ENCODE peak calls at places on chromosomes 6 and 20, in six cellular contexts. J is MM.1S, M is right lobe of liver, L is WERI-Rb-1, Z is cardiac muscle cell, H is psoas muscle. E is an unnamed sample.
A peak's percentile ranks its signal among the peaks of the same experiment; 100 is the strongest.

GRCh38 chr6:162605881-162606280 is 121.7 kb downstream of the PRKN start:
- DNase-seq in M (no peak), J (no peak), H (no peak), L (no peak), Z (no peak), E (no peak)

GRCh38 chr6:72787521-72788031 is 165.7 kb downstream of the KCNQ5 start:
- DNase-seq in H (peak; percentile 18), J (no peak), L (peak; percentile 12), Z (peak; percentile 90), M (no peak), E (peak; percentile 74)

GRCh38 chr20:62186887-62187866 is 4.3 kb downstream of the MTG2 start:
- DNase-seq in Z (peak; percentile 14), H (no peak), L (no peak), M (peak; percentile 23), J (no peak), E (no peak)

GRCh38 chr20:6123650-6124014 is 802 bp upstream of the FERMT1 start:
- DNase-seq in M (no peak), L (no peak), Z (no peak), J (no peak), H (no peak), E (no peak)

GRCh38 chr6:38279945-38280588 is 359.7 kb downstream of the BTBD9 start:
- DNase-seq in J (no peak), Z (no peak), L (no peak), H (no peak), M (no peak), E (no peak)

GRCh38 chr20:21364413-21364812 is 32.9 kb downstream of the NKX2-4 start:
- DNase-seq in L (no peak), J (no peak), M (no peak), Z (no peak), H (no peak), E (no peak)

GRCh38 chr6:121430514-121431460 is 4.7 kb upstream of the GJA1 start:
- DNase-seq in L (no peak), J (no peak), H (no peak), Z (peak; percentile 46), M (no peak), E (no peak)

GRCh38 chr6:72175936-72176335 is 289.6 kb downstream of the RIMS1 start:
- DNase-seq in L (no peak), J (no peak), H (no peak), M (no peak), Z (no peak), E (no peak)

GRCh38 chr6:150290429-150290828 is 78.4 kb upstream of the IYD start:
- DNase-seq in L (no peak), J (no peak), H (no peak), Z (no peak), M (no peak), E (no peak)

GRCh38 chr6:143405381-143406154 is 44.9 kb downstream of the ADAT2 start:
- DNase-seq in Z (no peak), M (no peak), J (no peak), L (no peak), H (no peak), E (no peak)

GRCh38 chr6:24394777-24395437 is 7.8 kb upstream of the MRS2 start:
- DNase-seq in H (no peak), Z (no peak), J (no peak), L (no peak), M (no peak), E (no peak)

GRCh38 chr20:33443512-33444239 is at the start of gene SNTA1:
- DNase-seq in J (peak; percentile 93), L (peak; percentile 98), H (peak; percentile 94), M (peak; percentile 98), Z (peak; percentile 98), E (no peak)

GRCh38 chr20:46312075-46312944 is 4.0 kb upstream of the CDH22 start:
- DNase-seq in H (no peak), J (no peak), Z (peak; percentile 77), M (no peak), L (peak; percentile 92), E (no peak)

GRCh38 chr6:41964201-41964887 is 22.7 kb upstream of the CCND3 start:
- DNase-seq in H (no peak), M (no peak), L (peak; percentile 38), Z (no peak), J (no peak), E (no peak)

GRCh38 chr6:33914519-33915120 is 110.8 kb upstream of the MLN start:
- DNase-seq in L (no peak), H (no peak), J (no peak), M (no peak), Z (no peak), E (no peak)

GRCh38 chr6:156560476-156560875 is 216.7 kb upstream of the ARID1B start:
- DNase-seq in H (no peak), Z (no peak), J (no peak), L (no peak), M (no peak), E (no peak)

GRCh38 chr6:151858294-151858693 is 50.8 kb downstream of the ESR1 start:
- DNase-seq in L (no peak), M (no peak), H (no peak), J (no peak), Z (no peak), E (no peak)

DNA sequence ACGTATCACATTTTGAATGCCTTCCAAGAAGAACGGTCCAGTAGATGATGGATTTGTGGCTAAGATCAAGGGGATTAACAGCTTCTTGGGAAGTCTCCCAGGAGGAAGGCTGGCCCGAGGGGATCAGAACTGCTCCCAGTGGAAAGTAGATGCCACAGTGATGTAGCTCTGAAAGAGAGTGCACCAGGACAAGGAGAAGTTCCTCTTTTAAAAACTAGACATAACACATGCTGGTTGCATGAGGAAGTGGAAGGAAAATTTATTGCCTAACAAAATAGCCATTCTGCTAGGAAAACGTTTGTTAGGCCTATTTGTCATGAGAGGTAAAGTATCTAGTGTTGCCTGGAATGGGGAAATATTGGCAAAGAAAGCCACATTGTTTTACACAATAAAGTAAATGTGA is 87.8 kb downstream of the CDH26 start:
- DNase-seq in Z (no peak), L (peak; percentile 71), M (no peak), H (no peak), J (no peak), E (peak; percentile 49)
- H3K4me3 ChIP-seq in Z (no peak overlapping the region), L (no peak overlapping the region), M (no peak overlapping the region), H (no peak overlapping the region), J (no peak overlapping the region), E (no peak overlapping the region)

GRCh38 chr20:41340327-41341055 is at the start of gene LPIN3:
- DNase-seq in J (peak; percentile 32), M (peak; percentile 90), H (peak; percentile 84), L (peak; percentile 91), Z (peak; percentile 94), E (peak; percentile 78)
- TF ChIP-seq CTCF in J (no peak), M (peak; percentile 19), H (no peak), L (peak; percentile 37), Z (peak; percentile 4), E (peak; percentile 35)

DNA sequence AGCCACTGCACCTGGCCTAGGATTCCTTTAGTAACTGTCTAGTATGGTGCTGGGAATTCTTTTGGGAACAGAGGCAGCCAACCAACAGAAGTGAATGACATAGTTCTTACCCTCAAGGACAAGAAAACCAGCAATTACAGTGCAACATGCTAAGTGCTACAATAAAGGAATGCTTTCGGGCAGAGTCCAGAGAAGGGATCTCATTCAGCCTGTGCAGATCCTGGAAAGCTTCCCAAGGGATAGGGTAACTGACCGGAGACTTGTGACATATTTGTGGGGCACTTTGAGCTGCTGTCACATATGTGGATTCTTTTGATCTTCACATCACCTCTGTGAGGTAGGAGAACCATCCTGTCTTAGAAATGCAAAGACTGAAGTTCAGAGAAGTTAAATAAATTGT is 46.8 kb downstream of the C6orf15 start:
- DNase-seq in H (no peak), L (no peak), Z (no peak), M (no peak), J (no peak), E (no peak)
- H3K4me3 ChIP-seq in H (no peak overlapping the region), L (no peak overlapping the region), Z (no peak overlapping the region), M (no peak overlapping the region), J (no peak overlapping the region), E (no peak overlapping the region)

GRCh38 chr6:170030284-170031095 is 260.4 kb downstream of the DLL1 start:
- DNase-seq in H (no peak), M (no peak), Z (no peak), J (no peak), L (no peak), E (no peak)

GRCh38 chr6:170029416-170030283 is 261.2 kb downstream of the DLL1 start:
- DNase-seq in L (no peak), J (no peak), M (no peak), Z (no peak), H (no peak), E (no peak)

GRCh38 chr6:170031684-170032121 is 259.2 kb downstream of the DLL1 start:
- DNase-seq in H (no peak), Z (no peak), J (no peak), M (no peak), L (no peak), E (no peak)

GRCh38 chr6:170032197-170032596 is 258.7 kb downstream of the DLL1 start:
- DNase-seq in L (no peak), H (no peak), M (no peak), J (no peak), Z (no peak), E (no peak)

GRCh38 chr6:170031096-170031471 is 259.8 kb downstream of the DLL1 start:
- DNase-seq in J (no peak), M (peak; percentile 76), Z (no peak), H (no peak), L (no peak), E (no peak)
- TF ChIP-seq CTCF in J (no peak), M (no peak), Z (no peak), H (no peak), L (no peak), E (no peak)

GRCh38 chr6:142015011-142015410 is 117.7 kb upstream of the GJE1 start:
- DNase-seq in H (no peak), M (no peak), Z (no peak), J (no peak), L (no peak), E (no peak)
- H3K4me3 ChIP-seq in H (no peak overlapping the region), M (no peak overlapping the region), Z (no peak overlapping the region), J (no peak overlapping the region), L (no peak overlapping the region), E (no peak overlapping the region)

DNA sequence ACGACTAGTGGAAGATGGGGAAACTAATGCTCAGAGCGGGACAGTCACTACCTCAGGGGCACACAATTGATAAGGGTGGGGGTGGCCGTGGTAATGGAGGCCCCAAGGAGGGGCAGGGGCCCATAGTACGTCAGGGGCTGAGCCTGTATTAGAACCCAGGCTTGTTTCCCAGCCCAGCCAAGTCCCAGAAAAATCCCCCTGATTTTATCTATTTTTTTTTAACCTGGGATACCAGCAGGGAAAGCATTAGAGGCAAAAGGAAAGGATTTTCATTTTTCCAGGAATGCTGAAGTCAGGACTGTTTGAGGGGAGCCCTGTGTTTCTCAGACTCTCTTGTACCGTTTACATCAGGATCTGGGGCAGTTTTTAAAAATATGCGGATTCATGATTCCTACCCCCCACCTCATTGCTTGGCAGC is 382 bp downstream of the MYH7B start:
- DNase-seq in L (no peak), J (no peak), M (no peak), H (no peak), Z (no peak), E (no peak)
- TF ChIP-seq CTCF in L (no peak), J (no peak), M (peak; percentile 28), H (no peak), Z (no peak), E (no peak)